ENCODE peak calls at places on chromosomes 3 and 15, in five cellular contexts. C is heart left ventricle, T is GM04504, P is endothelial cell, I is pancreas. F is an unnamed sample.

GRCh38 chr15:47720555-47720954 is 3.2 kb downstream of the SEMA6D start:
- DNase-seq in T (no peak), P (no peak), I (no peak), C (no peak), F (no peak)

GRCh38 chr3:63960048-63960711 is 48.0 kb upstream of the SCAANT1 start:
- DNase-seq in I (no peak), C (no peak), T (peak), P (no peak), F (no peak)

GRCh38 chr15:45114076-45114750 is at the start of the genes DUOX2 and DUOXA2:
- DNase-seq in T (no peak), C (no peak), I (no peak), P (no peak), F (no peak)

GRCh38 chr15:52318729-52319500 is 23.3 kb upstream of the MYO5C start:
- DNase-seq in T (no peak), P (no peak), C (peak), I (peak), F (no peak)

GRCh38 chr3:113231827-113232253 is 20.5 kb downstream of the BOC start:
- DNase-seq in C (no peak), P (no peak), I (no peak), T (no peak), F (peak)

GRCh38 chr3:29389362-29389761 is 108.5 kb downstream of the RBMS3 start:
- DNase-seq in C (no peak), I (no peak), P (no peak), T (no peak), F (no peak)

GRCh38 chr15:64000183-64000710 is 46.0 kb downstream of the DAPK2 start:
- DNase-seq in T (no peak), I (no peak), P (no peak), C (no peak), F (no peak)

GRCh38 chr3:49020335-49021212 is 1.3 kb upstream of the NDUFAF3 start:
- DNase-seq in T (no peak), I (peak), P (peak), C (peak), F (no peak)

GRCh38 chr3:124587053-124587408 is 143.2 kb upstream of the UMPS start:
- DNase-seq in C (no peak), I (peak), P (peak), T (no peak), F (peak)

GRCh38 chr3:25532763-25533162 is 104.7 kb downstream of the RARB start:
- DNase-seq in C (no peak), P (no peak), I (no peak), T (no peak), F (peak)

GRCh38 chr3:78569820-78570219 is 1198.0 kb downstream of the ROBO1 start:
- DNase-seq in P (no peak), C (no peak), I (no peak), T (no peak), F (no peak)

GRCh38 chr15:101376615-101377395 is 81.8 kb upstream of the SNRPA1 start:
- DNase-seq in P (no peak), T (no peak), I (no peak), C (no peak), F (no peak)

GRCh38 chr3:137803215-137803614 is 39.1 kb downstream of the SOX14 start:
- DNase-seq in T (no peak), I (no peak), C (no peak), P (no peak), F (no peak)

GRCh38 chr15:76663529-76663928 is 241.6 kb downstream of the SCAPER start:
- DNase-seq in C (no peak), T (no peak), P (no peak), I (no peak), F (no peak)

GRCh38 chr15:25054943-25055342 is 100.2 kb downstream of the SNRPN start:
- DNase-seq in C (no peak), T (no peak), I (no peak), P (no peak), F (peak)

GRCh38 chr3:49028298-49028672 is 913 bp downstream of the IMPDH2 start:
- DNase-seq in C (no peak), I (peak), P (no peak), T (no peak), F (no peak)

GRCh38 chr3:56989434-56990294 is 70.8 kb upstream of the SPATA12 start:
- DNase-seq in T (no peak), I (no peak), P (no peak), C (peak), F (no peak)

F was measured in H9.